ENCODE peak calls at places on chromosomes 11 and 22, in ten cellular contexts. One of them, this sample, is unnamed.
A peak's percentile ranks its signal among the peaks of the same experiment; 100 is the strongest.

GRCh38 chr11:57484141-57484710 is 23.9 kb downstream of the RTN4RL2 start:
- DNase-seq in GM13976: peak; percentile 70
- DNase-seq in WTC11: no peak
- DNase-seq in right lobe of liver: no peak
- DNase-seq in cardiac fibroblast: no peak
- DNase-seq in cardiac muscle cell: no peak
- DNase-seq in fibroblast of mammary gland: no peak
- DNase-seq in AG04450: no peak
- DNase-seq in A549: no peak
- DNase-seq in adrenal gland: no peak
- DNase-seq in this sample: no peak

GRCh38 chr11:118135796-118136165 is 16.8 kb downstream of the SCN4B start:
- DNase-seq in GM13976: no peak
- DNase-seq in WTC11: no peak
- DNase-seq in right lobe of liver: no peak
- DNase-seq in cardiac fibroblast: no peak
- DNase-seq in cardiac muscle cell: no peak
- DNase-seq in fibroblast of mammary gland: no peak
- DNase-seq in AG04450: no peak
- DNase-seq in A549: no peak
- DNase-seq in adrenal gland: no peak
- DNase-seq in this sample: no peak

GRCh38 chr22:37519268-37520195 is at the start of gene CARD10:
- DNase-seq in GM13976: no peak
- DNase-seq in WTC11: peak; percentile 46
- DNase-seq in right lobe of liver: peak; percentile 79
- DNase-seq in cardiac fibroblast: peak; percentile 42
- DNase-seq in cardiac muscle cell: peak; percentile 44
- DNase-seq in fibroblast of mammary gland: no peak
- DNase-seq in AG04450: no peak
- DNase-seq in A549: no peak
- DNase-seq in adrenal gland: no peak
- DNase-seq in this sample: peak; percentile 75

GRCh38 chr11:119062779-119063178 is 4.8 kb upstream of the VPS11 start:
- DNase-seq in GM13976: no peak
- DNase-seq in WTC11: no peak
- DNase-seq in right lobe of liver: peak; percentile 49
- DNase-seq in cardiac fibroblast: peak; percentile 82
- DNase-seq in cardiac muscle cell: peak; percentile 73
- DNase-seq in fibroblast of mammary gland: peak; percentile 80
- DNase-seq in AG04450: no peak
- DNase-seq in A549: peak; percentile 22
- DNase-seq in adrenal gland: peak; percentile 75
- DNase-seq in this sample: no peak

GRCh38 chr11:64276653-64277431 is 7.6 kb downstream of the BAD start:
- DNase-seq in GM13976: no peak
- DNase-seq in WTC11: no peak
- DNase-seq in right lobe of liver: no peak
- DNase-seq in cardiac fibroblast: no peak
- DNase-seq in cardiac muscle cell: no peak
- DNase-seq in fibroblast of mammary gland: no peak
- DNase-seq in AG04450: no peak
- DNase-seq in A549: peak; percentile 81
- DNase-seq in adrenal gland: no peak
- DNase-seq in this sample: no peak

GRCh38 chr11:111922803-111923202 is 4.1 kb downstream of the C11orf52 start:
- DNase-seq in GM13976: no peak
- DNase-seq in WTC11: no peak
- DNase-seq in right lobe of liver: no peak
- DNase-seq in cardiac fibroblast: peak; percentile 90
- DNase-seq in cardiac muscle cell: peak; percentile 91
- DNase-seq in fibroblast of mammary gland: peak; percentile 89
- DNase-seq in AG04450: no peak
- DNase-seq in A549: no peak
- DNase-seq in adrenal gland: peak; percentile 88
- DNase-seq in this sample: no peak

GRCh38 chr22:36065775-36066544 is 37.3 kb upstream of the RBFOX2 start:
- DNase-seq in GM13976: peak; percentile 85
- DNase-seq in WTC11: peak; percentile 94
- DNase-seq in right lobe of liver: peak; percentile 92
- DNase-seq in cardiac fibroblast: peak; percentile 97
- DNase-seq in cardiac muscle cell: peak; percentile 97
- DNase-seq in fibroblast of mammary gland: peak; percentile 94
- DNase-seq in AG04450: peak; percentile 87
- DNase-seq in A549: peak; percentile 92
- DNase-seq in adrenal gland: peak; percentile 96
- DNase-seq in this sample: peak; percentile 92

GRCh38 chr22:23533771-23534191 is 46.3 kb downstream of the IGLL1 start:
- DNase-seq in GM13976: no peak
- DNase-seq in WTC11: no peak
- DNase-seq in right lobe of liver: no peak
- DNase-seq in cardiac fibroblast: peak; percentile 55
- DNase-seq in cardiac muscle cell: peak; percentile 72
- DNase-seq in fibroblast of mammary gland: no peak
- DNase-seq in AG04450: no peak
- DNase-seq in A549: peak; percentile 28
- DNase-seq in adrenal gland: no peak
- DNase-seq in this sample: no peak

GRCh38 chr11:88398372-88399140 is 61.0 kb upstream of the CTSC start:
- DNase-seq in GM13976: no peak
- DNase-seq in WTC11: no peak
- DNase-seq in right lobe of liver: no peak
- DNase-seq in cardiac fibroblast: no peak
- DNase-seq in cardiac muscle cell: peak; percentile 53
- DNase-seq in fibroblast of mammary gland: peak; percentile 81
- DNase-seq in AG04450: no peak
- DNase-seq in A549: peak; percentile 39
- DNase-seq in adrenal gland: no peak
- DNase-seq in this sample: no peak

GRCh38 chr11:65609711-65610110 is 4.3 kb downstream of the MAP3K11 start:
- DNase-seq in GM13976: no peak
- DNase-seq in WTC11: no peak
- DNase-seq in right lobe of liver: no peak
- DNase-seq in cardiac fibroblast: no peak
- DNase-seq in cardiac muscle cell: no peak
- DNase-seq in fibroblast of mammary gland: no peak
- DNase-seq in AG04450: no peak
- DNase-seq in A549: no peak
- DNase-seq in adrenal gland: no peak
- DNase-seq in this sample: no peak

DNA sequence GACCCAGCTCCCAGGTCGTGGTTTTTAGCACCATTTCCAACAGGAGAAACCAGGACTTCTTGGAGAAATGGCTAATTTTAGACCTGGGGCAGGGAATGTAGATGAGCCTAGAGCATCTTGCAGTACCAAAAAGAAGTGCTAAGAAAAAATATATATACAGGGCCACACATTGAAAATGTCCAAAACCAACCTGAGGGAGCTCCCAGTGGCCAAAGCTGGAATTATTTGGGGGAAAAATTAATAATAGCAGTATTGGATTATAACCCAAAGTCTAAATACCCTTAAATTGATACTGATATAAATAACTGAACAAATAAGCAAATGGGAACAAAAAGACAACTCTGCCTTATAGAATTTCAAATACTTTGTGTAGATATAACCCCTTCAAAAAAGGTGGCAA is 108.0 kb downstream of the PARVA start:
- DNase-seq in GM13976: no peak
- DNase-seq in WTC11: no peak
- DNase-seq in right lobe of liver: no peak
- DNase-seq in cardiac fibroblast: no peak
- DNase-seq in cardiac muscle cell: no peak
- DNase-seq in fibroblast of mammary gland: no peak
- DNase-seq in AG04450: no peak
- DNase-seq in A549: no peak
- DNase-seq in adrenal gland: no peak
- DNase-seq in this sample: no peak
- TF ChIP-seq CTCF in GM13976: no peak
- TF ChIP-seq CTCF in WTC11: no peak
- TF ChIP-seq CTCF in right lobe of liver: peak; percentile 40
- TF ChIP-seq CTCF in cardiac fibroblast: peak; percentile 58
- TF ChIP-seq CTCF in cardiac muscle cell: peak; percentile 52
- TF ChIP-seq CTCF in fibroblast of mammary gland: peak; percentile 57
- TF ChIP-seq CTCF in AG04450: peak; percentile 51
- TF ChIP-seq CTCF in A549: peak; percentile 28
- TF ChIP-seq CTCF in adrenal gland: peak; percentile 30
- TF ChIP-seq CTCF in this sample: peak; percentile 61

GRCh38 chr22:29251981-29252978 is 15.5 kb downstream of the RHBDD3 start:
- DNase-seq in GM13976: no peak
- DNase-seq in WTC11: no peak
- DNase-seq in right lobe of liver: no peak
- DNase-seq in cardiac fibroblast: no peak
- DNase-seq in cardiac muscle cell: no peak
- DNase-seq in fibroblast of mammary gland: no peak
- DNase-seq in AG04450: no peak
- DNase-seq in A549: no peak
- DNase-seq in adrenal gland: no peak
- DNase-seq in this sample: no peak

GRCh38 chr22:29255064-29255621 is 12.6 kb downstream of the RHBDD3 start:
- DNase-seq in GM13976: no peak
- DNase-seq in WTC11: no peak
- DNase-seq in right lobe of liver: no peak
- DNase-seq in cardiac fibroblast: no peak
- DNase-seq in cardiac muscle cell: no peak
- DNase-seq in fibroblast of mammary gland: no peak
- DNase-seq in AG04450: no peak
- DNase-seq in A549: no peak
- DNase-seq in adrenal gland: no peak
- DNase-seq in this sample: no peak

GRCh38 chr22:29254283-29254653 is 13.5 kb downstream of the RHBDD3 start:
- DNase-seq in GM13976: no peak
- DNase-seq in WTC11: no peak
- DNase-seq in right lobe of liver: no peak
- DNase-seq in cardiac fibroblast: no peak
- DNase-seq in cardiac muscle cell: no peak
- DNase-seq in fibroblast of mammary gland: no peak
- DNase-seq in AG04450: no peak
- DNase-seq in A549: no peak
- DNase-seq in adrenal gland: no peak
- DNase-seq in this sample: no peak

GRCh38 chr22:29251265-29251664 is 16.5 kb downstream of the RHBDD3 start:
- DNase-seq in GM13976: no peak
- DNase-seq in WTC11: no peak
- DNase-seq in right lobe of liver: no peak
- DNase-seq in cardiac fibroblast: no peak
- DNase-seq in cardiac muscle cell: no peak
- DNase-seq in fibroblast of mammary gland: no peak
- DNase-seq in AG04450: no peak
- DNase-seq in A549: no peak
- DNase-seq in adrenal gland: no peak
- DNase-seq in this sample: no peak

DNA sequence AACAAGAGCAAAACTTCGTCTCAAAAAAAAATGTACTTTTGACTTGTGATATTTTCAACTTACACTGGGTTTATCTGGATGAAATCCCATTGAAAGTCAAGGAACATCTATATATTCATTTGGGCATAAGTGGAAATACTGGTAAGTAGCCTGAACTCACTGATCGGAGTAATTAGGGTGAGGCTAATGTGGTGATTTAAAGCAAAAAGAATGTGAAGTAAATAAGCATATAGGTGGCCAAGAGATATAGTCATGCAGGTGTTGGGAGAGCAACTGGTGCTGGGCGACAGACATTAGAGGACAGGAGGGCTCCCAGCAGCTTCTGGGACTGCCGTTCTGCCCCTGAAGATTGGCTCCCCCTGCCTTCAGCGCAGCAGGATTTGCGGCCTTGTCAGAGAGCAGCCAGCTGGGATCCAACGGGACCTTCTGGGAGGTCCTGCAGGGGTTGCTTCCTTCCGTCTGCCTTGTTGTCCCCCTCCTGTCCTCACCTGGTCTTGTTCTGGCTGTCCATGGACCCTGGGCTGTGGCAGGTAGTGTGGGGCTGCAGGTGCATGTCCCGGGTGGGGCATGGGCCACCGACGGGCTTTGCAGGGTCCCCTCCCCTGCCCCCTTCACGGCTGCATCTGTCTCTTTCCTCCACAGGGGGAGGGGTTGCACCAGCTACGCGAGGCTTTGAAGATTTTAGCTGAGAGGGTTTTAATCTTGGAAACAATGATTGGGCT is 14.1 kb downstream of the RHBDD3 start:
- DNase-seq in GM13976: no peak
- DNase-seq in WTC11: no peak
- DNase-seq in right lobe of liver: no peak
- DNase-seq in cardiac fibroblast: no peak
- DNase-seq in cardiac muscle cell: no peak
- DNase-seq in fibroblast of mammary gland: no peak
- DNase-seq in AG04450: no peak
- DNase-seq in A549: no peak
- DNase-seq in adrenal gland: no peak
- DNase-seq in this sample: no peak
- TF ChIP-seq CTCF in GM13976: no peak
- TF ChIP-seq CTCF in WTC11: no peak
- TF ChIP-seq CTCF in right lobe of liver: no peak
- TF ChIP-seq CTCF in cardiac fibroblast: no peak
- TF ChIP-seq CTCF in cardiac muscle cell: no peak
- TF ChIP-seq CTCF in fibroblast of mammary gland: no peak
- TF ChIP-seq CTCF in AG04450: no peak
- TF ChIP-seq CTCF in A549: no peak
- TF ChIP-seq CTCF in adrenal gland: no peak
- TF ChIP-seq CTCF in this sample: no peak

DNA sequence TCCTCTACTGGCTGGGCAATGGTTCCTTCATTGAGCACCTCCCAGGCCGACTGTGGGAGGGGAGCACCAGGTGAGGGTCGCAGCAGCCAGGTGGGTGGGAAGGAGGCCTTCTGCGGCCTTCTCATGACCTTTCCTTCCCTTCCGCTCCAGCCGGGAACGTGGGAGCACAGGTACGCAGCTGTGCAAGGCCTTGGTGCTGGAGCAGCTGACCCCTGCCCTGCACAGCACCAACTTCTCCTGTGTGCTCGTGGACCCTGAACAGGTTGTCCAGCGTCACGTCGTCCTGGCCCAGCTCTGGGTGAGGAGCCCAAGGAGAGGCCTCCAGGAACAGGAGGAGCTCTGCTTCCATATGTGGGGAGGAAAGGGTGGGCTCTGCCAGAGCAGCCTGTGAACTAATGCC is 2.5 kb downstream of the IL18BP start:
- DNase-seq in GM13976: no peak
- DNase-seq in WTC11: no peak
- DNase-seq in right lobe of liver: no peak
- DNase-seq in cardiac fibroblast: no peak
- DNase-seq in cardiac muscle cell: no peak
- DNase-seq in fibroblast of mammary gland: no peak
- DNase-seq in AG04450: no peak
- DNase-seq in A549: no peak
- DNase-seq in adrenal gland: no peak
- DNase-seq in this sample: no peak
- TF ChIP-seq CTCF in GM13976: no peak
- TF ChIP-seq CTCF in WTC11: no peak
- TF ChIP-seq CTCF in right lobe of liver: no peak
- TF ChIP-seq CTCF in cardiac fibroblast: no peak
- TF ChIP-seq CTCF in cardiac muscle cell: no peak
- TF ChIP-seq CTCF in fibroblast of mammary gland: no peak
- TF ChIP-seq CTCF in AG04450: no peak
- TF ChIP-seq CTCF in A549: no peak
- TF ChIP-seq CTCF in adrenal gland: no peak
- TF ChIP-seq CTCF in this sample: no peak

DNA sequence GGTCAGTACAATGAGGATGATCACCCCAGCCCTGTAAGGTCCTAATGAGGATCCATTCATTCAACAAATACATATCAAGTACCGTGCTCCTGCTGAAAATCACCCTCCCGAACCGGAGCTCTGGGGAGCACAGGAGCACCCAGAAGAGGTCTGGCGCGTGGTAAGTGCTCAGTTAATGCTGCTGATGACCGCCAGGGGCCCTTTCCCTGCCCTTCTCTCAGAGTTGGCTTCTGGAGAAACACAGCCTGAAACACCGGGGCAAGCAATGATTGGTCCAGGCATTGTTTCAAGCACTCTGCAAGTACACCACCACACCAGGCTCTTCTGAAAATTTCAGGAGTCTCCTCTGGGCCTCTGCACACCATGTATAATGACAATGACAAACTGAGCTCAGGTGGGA is 3.8 kb upstream of the CCDC86 start:
- DNase-seq in GM13976: no peak
- DNase-seq in WTC11: peak; percentile 55
- DNase-seq in right lobe of liver: no peak
- DNase-seq in cardiac fibroblast: peak; percentile 43
- DNase-seq in cardiac muscle cell: peak; percentile 53
- DNase-seq in fibroblast of mammary gland: no peak
- DNase-seq in AG04450: no peak
- DNase-seq in A549: peak; percentile 28
- DNase-seq in adrenal gland: no peak
- DNase-seq in this sample: no peak
- TF ChIP-seq CTCF in GM13976: no peak
- TF ChIP-seq CTCF in WTC11: peak; percentile 43
- TF ChIP-seq CTCF in right lobe of liver: no peak
- TF ChIP-seq CTCF in cardiac fibroblast: peak; percentile 42
- TF ChIP-seq CTCF in cardiac muscle cell: peak; percentile 52
- TF ChIP-seq CTCF in fibroblast of mammary gland: no peak
- TF ChIP-seq CTCF in AG04450: no peak
- TF ChIP-seq CTCF in A549: no peak
- TF ChIP-seq CTCF in adrenal gland: no peak
- TF ChIP-seq CTCF in this sample: no peak